ENCODE peak calls at places on chromosomes 3 and 15, in seven cellular contexts. F is brain microvascular endothelial cell, S is stomach, V is tibial nerve, J is RWPE2, L is fibroblast of lung, C is thoracic aorta. O is an unnamed sample. For H3K27me3, the result is how much of the 10 kb centered on the place peaks cover.

GRCh38 chr3:52593103-52593502 is 56.7 kb downstream of the UQCC5 start:
- DNase-seq in F (no peak), S (no peak), V (no peak), J (no peak), L (no peak), C (no peak), O (no peak)

GRCh38 chr15:94670436-94671034 is 439.2 kb downstream of the MCTP2 start:
- DNase-seq in F (peak), S (no peak), V (no peak), J (no peak), L (peak), C (no peak), O (no peak)

GRCh38 chr15:70505411-70505919 is 257.9 kb downstream of the UACA start:
- DNase-seq in F (peak), S (no peak), V (no peak), J (peak), L (peak), C (no peak), O (no peak)

GRCh38 chr15:78422571-78423340 is 15.3 kb upstream of the IREB2 start:
- DNase-seq in F (peak), S (peak), V (peak), J (peak), L (peak), C (no peak), O (peak)

GRCh38 chr3:79516795-79517194 is 251.0 kb downstream of the ROBO1 start:
- DNase-seq in F (peak), S (no peak), V (no peak), J (no peak), L (no peak), C (no peak), O (no peak)

GRCh38 chr15:86541540-86541939 is 461.9 kb downstream of the AGBL1 start:
- DNase-seq in F (no peak), S (no peak), V (no peak), J (no peak), L (no peak), C (no peak), O (no peak)

GRCh38 chr3:55658297-55659022 is 171.4 kb upstream of the WNT5A start:
- DNase-seq in F (no peak), S (no peak), V (no peak), J (no peak), L (no peak), C (no peak), O (no peak)

GRCh38 chr3:184786271-184787010 is 25.5 kb upstream of the VPS8 start:
- DNase-seq in F (peak), S (no peak), V (peak), J (no peak), L (peak), C (no peak), O (no peak)

GRCh38 chr3:40458473-40458872 is 1.3 kb downstream of the RPL14 start:
- DNase-seq in F (no peak), S (no peak), V (no peak), J (no peak), L (no peak), C (no peak), O (no peak)
- H3K27ac ChIP-seq in F (no peak), S (peak), V (peak), J (peak), L (no peak), C (peak), O (no peak)

GRCh38 chr3:126394977-126395321 is 240 bp downstream of the CFAP100 start:
- DNase-seq in F (no peak), S (no peak), V (no peak), J (peak), L (no peak), C (no peak), O (no peak)
- TF ChIP-seq CTCF in F (no peak), S (no peak), V (no peak), J (no peak), L (no peak), C (no peak), O (no peak)

DNA sequence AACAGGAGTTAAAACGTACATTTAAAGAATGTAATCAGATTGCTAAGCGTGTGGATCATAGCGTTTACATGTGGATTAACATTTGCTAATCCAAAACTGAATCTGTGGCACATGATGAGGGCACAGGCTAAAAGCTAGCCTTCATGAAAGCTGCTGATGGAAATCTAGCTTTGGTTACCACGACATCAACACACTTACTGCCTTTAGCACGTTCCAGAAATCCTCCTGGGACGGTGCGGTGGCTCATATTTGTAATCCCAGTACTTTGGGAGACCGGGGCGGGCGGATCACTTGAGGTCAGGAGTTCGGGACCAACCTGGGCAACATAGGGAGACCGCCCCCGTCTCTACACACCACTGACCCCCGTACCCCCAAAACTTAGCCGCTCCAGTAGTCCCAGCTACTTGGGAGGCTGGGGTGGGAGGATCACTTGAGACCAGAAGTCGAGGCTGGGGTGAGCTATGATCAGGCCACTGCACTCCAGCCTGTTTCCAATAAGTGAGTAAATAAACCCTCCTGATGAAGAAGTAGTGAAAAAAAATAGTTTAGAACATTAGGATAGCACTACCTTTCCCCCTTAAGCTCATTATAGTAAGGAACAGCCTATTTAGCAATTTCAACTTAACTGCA is 1.2 kb upstream of the PRTG start:
- DNase-seq in F (no peak), S (no peak), V (no peak), J (no peak), L (no peak), C (no peak), O (no peak)
- H3K27me3 ChIP-seq in F (under half), S (under half), V (under half), J (under half), L (under half), C (under half), O (half or more)

GRCh38 chr3:138195491-138195890 is 8.4 kb downstream of the ARMC8 start:
- DNase-seq in F (no peak), S (no peak), V (no peak), J (no peak), L (no peak), C (no peak), O (no peak)

GRCh38 chr3:138199847-138200246 is 12.7 kb downstream of the ARMC8 start:
- DNase-seq in F (no peak), S (no peak), V (no peak), J (no peak), L (no peak), C (no peak), O (no peak)

GRCh38 chr3:138197058-138197457 is 10.0 kb downstream of the ARMC8 start:
- DNase-seq in F (peak), S (no peak), V (no peak), J (no peak), L (peak), C (no peak), O (no peak)

GRCh38 chr3:138197545-138197944 is 10.4 kb downstream of the ARMC8 start:
- DNase-seq in F (no peak), S (no peak), V (no peak), J (no peak), L (no peak), C (no peak), O (no peak)

GRCh38 chr3:138196023-138196422 is 8.9 kb downstream of the ARMC8 start:
- DNase-seq in F (no peak), S (no peak), V (no peak), J (no peak), L (no peak), C (no peak), O (no peak)
- H3K27ac ChIP-seq in F (no peak), S (no peak), V (no peak), J (peak), L (no peak), C (no peak), O (no peak)

DNA sequence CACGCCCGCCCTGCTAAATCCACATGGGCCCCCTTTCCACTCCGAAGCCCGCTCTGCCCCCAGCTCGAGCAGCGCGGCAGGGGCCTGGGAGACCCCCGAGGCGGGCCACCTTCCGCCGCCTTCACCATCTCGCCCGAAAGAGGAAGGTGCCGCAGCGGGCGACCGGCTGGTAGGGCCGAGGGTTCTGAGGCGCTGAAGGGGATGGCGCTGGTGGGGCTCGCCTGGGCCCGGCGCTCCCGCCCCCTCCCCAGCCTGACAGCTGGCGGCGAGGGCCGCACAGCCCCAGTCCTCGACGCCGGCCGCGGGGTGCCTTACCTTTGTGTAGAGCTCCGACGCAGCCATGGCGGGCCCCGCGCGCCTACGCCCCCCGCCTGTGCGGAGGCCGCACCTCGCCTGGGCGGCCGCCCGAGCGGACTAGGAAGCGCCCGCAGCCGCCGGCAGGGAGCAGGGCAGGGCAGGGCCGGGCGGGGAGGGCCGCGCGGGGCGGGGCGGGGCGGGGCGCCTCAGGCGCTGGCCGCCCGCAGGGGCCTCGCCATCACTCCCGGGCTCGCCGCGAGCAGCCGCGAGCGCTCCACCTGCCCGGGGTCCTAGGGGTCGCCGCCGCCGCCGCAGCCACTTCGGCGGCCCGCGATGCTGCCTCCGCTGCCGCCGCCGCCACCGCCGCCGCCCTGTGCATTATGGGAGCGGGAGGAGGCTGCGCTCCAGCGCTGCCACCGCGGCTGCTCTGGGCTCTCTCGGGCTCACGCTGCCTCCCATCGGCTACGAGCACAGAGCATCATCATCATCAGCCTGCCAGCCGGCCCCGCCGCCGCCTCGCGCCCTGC is at the start of gene MYO5A:
- DNase-seq in F (peak), S (peak), V (peak), J (peak), L (peak), C (no peak), O (peak)
- TF ChIP-seq CTCF in F (no peak), S (no peak), V (peak), J (peak), L (no peak), C (no peak), O (no peak)

GRCh38 chr3:13844286-13844685 is 35.6 kb downstream of the WNT7A start:
- DNase-seq in F (no peak), S (no peak), V (no peak), J (no peak), L (no peak), C (no peak), O (no peak)
- H3K27me3 ChIP-seq in F (under half), S (under half), V (under half), J (under half), L (under half), C (under half), O (under half)

GRCh38 chr3:195183071-195183776 is 87.7 kb downstream of the XXYLT1 start:
- DNase-seq in F (no peak), S (no peak), V (no peak), J (no peak), L (no peak), C (no peak), O (no peak)

GRCh38 chr3:195180490-195181106 is 90.4 kb downstream of the XXYLT1 start:
- DNase-seq in F (no peak), S (no peak), V (no peak), J (no peak), L (no peak), C (no peak), O (peak)

GRCh38 chr3:195182470-195182795 is 88.5 kb downstream of the XXYLT1 start:
- DNase-seq in F (peak), S (no peak), V (no peak), J (no peak), L (peak), C (no peak), O (no peak)

GRCh38 chr3:195181107-195181498 is 89.9 kb downstream of the XXYLT1 start:
- DNase-seq in F (no peak), S (no peak), V (no peak), J (no peak), L (no peak), C (no peak), O (no peak)

GRCh38 chr3:195181781-195182469 is 89.0 kb downstream of the XXYLT1 start:
- DNase-seq in F (no peak), S (no peak), V (no peak), J (no peak), L (no peak), C (no peak), O (no peak)
- H3K27ac ChIP-seq in F (peak), S (peak), V (no peak), J (no peak), L (peak), C (no peak), O (no peak)

DNA sequence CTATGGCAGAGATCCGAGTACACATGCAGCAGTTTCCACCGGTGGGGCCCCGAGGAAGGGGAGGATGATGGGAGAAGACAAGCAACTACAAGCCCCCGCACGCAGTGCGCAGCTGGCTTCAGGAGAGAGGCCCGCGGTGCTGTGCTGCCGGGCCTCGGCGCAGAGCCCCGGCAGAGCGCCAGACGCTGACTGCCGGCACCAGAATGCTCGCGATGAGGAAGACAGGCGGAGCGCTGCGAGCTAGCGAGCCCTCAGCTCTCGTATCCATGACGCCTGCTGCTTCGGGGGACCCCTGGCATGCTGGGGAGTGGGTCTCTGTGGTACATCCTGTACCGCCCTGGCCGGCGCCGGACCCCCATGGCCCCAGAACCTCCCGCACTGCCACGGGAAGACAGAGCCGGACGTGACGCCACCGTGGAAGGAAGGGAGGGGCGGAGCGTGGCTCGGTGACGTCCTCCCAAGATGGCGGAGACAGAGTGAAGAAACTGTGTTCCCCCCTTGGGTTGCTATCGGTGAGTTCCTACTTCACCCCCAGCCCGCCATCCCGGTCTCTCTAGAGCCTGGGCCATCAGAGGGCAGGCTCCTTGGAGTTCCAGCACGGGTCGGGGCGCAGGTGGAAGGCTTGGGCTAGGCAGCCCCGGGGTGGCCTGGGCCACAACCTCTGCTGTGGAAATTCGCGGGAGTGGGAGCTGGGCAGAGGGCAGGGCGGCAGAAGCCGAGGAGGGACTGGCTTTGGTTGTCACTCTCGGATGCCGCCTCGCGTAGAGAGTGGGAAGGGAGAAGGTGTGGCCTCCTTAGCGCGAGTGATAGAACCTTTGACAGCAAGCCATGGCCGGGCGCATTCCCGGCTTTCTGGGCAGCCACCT is at the start of gene MYNN:
- DNase-seq in F (peak), S (peak), V (peak), J (peak), L (peak), C (peak), O (peak)
- TF ChIP-seq CTCF in F (peak), S (no peak), V (no peak), J (peak), L (no peak), C (no peak), O (no peak)

GRCh38 chr15:96448923-96449322 is 118.4 kb downstream of the NR2F2 start:
- DNase-seq in F (no peak), S (no peak), V (no peak), J (no peak), L (no peak), C (no peak), O (no peak)
- H3K27me3 ChIP-seq in F (under half), S (under half), V (under half), J (half or more), L (under half), C (under half), O (under half)